ENCODE peak calls at places on chromosomes 3 and 15, in four cellular contexts. L is prostate gland, T is vagina, B is cardiac fibroblast. X is an unnamed sample.

GRCh38 chr15:89499156-89499555 is 2.8 kb upstream of the RHCG start:
- DNase-seq in L (no peak), T (no peak), B (no peak), X (no peak)

GRCh38 chr3:37183375-37183831 is 9.0 kb upstream of the LRRFIP2 start:
- DNase-seq in L (peak; percentile 54), T (peak; percentile 25), B (peak; percentile 98), X (no peak)

GRCh38 chr15:77706482-77707244 is 74.0 kb upstream of the LINGO1 start:
- DNase-seq in L (no peak), T (no peak), B (no peak), X (no peak)

GRCh38 chr3:10334461-10334860 is 13.5 kb upstream of the SEC13 start:
- DNase-seq in L (no peak), T (no peak), B (peak; percentile 71), X (no peak)

GRCh38 chr3:160686955-160687535 is 10.1 kb downstream of the ARL14 start:
- DNase-seq in L (no peak), T (no peak), B (peak; percentile 57), X (no peak)

GRCh38 chr15:74196175-74196574 is 6.4 kb downstream of the STRA6 start:
- DNase-seq in L (peak; percentile 7), T (no peak), B (peak; percentile 81), X (no peak)

GRCh38 chr3:50571486-50571885 is 2.2 kb downstream of the HEMK1 start:
- DNase-seq in L (no peak), T (no peak), B (no peak), X (no peak)

GRCh38 chr15:50774450-50774849 is 8.9 kb upstream of the SPPL2A start:
- DNase-seq in L (no peak), T (no peak), B (no peak), X (no peak)

GRCh38 chr3:67706934-67707333 is 52.5 kb upstream of the SUCLG2 start:
- DNase-seq in L (no peak), T (no peak), B (peak; percentile 23), X (no peak)

GRCh38 chr3:185409957-185410356 is 47.0 kb downstream of the MAP3K13 start:
- DNase-seq in L (no peak), T (no peak), B (no peak), X (no peak)

GRCh38 chr3:151085889-151086483 is 522 bp downstream of the MED12L start:
- DNase-seq in L (no peak), T (no peak), B (no peak), X (no peak)

GRCh38 chr3:37571269-37571668 is 290.4 kb upstream of the CTDSPL start:
- DNase-seq in L (no peak), T (no peak), B (peak; percentile 21), X (no peak)

GRCh38 chr3:52051444-52051843 is 4.9 kb downstream of the DUSP7 start:
- DNase-seq in L (no peak), T (no peak), B (no peak), X (no peak)

GRCh38 chr3:155386306-155386705 is 92.8 kb upstream of the STRIT1 start:
- DNase-seq in L (no peak), T (no peak), B (no peak), X (no peak)

GRCh38 chr3:155386817-155387403 is 93.4 kb upstream of the STRIT1 start:
- DNase-seq in L (no peak), T (no peak), B (no peak), X (no peak)

GRCh38 chr3:155385896-155386295 is 92.4 kb upstream of the STRIT1 start:
- DNase-seq in L (no peak), T (no peak), B (no peak), X (no peak)

GRCh38 chr3:155377861-155378260 is 84.4 kb upstream of the STRIT1 start:
- DNase-seq in L (no peak), T (no peak), B (no peak), X (no peak)

DNA sequence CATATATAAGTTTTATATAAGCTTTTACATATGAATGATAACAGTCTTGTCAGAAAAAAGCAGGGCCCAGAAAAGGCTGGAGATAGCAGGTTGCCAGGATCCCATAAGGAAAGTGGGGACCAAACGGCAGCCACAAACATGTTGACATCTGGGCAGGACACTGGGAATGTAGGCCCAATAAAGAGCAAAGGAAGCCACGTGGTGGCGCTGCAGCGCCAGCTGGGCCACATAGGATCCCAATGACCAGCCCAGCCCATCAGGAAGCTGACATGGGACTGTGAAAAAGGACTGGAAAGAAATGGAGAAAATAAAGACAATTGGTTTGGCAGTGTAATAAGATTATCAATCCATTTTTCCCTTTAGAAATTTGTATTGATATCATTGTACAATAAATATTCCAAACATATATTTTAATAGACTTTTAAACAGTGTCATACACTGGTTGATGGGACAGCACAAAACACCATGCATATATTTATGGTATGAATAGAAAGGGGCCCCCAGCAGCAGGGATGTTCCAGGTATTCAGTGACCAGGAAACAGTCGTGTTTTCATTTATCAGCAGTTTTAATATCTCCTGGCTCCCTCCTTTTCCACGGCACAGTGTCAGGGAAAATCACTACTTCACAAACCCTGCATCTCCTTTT is 89.0 kb upstream of the STRIT1 start:
- DNase-seq in L (peak; percentile 48), T (no peak), B (peak; percentile 71), X (no peak)
- TF ChIP-seq CTCF in L (no peak), T (peak; percentile 52), B (peak; percentile 86), X (peak; percentile 85)

GRCh38 chr3:29527251-29527650 is 246.4 kb downstream of the RBMS3 start:
- DNase-seq in L (no peak), T (no peak), B (no peak), X (no peak)

GRCh38 chr3:29531611-29532150 is 250.8 kb downstream of the RBMS3 start:
- DNase-seq in L (no peak), T (no peak), B (no peak), X (no peak)

GRCh38 chr3:29536016-29536736 is 255.3 kb downstream of the RBMS3 start:
- DNase-seq in L (no peak), T (no peak), B (no peak), X (no peak)

GRCh38 chr3:29533992-29534391 is 253.1 kb downstream of the RBMS3 start:
- DNase-seq in L (no peak), T (no peak), B (no peak), X (no peak)

DNA sequence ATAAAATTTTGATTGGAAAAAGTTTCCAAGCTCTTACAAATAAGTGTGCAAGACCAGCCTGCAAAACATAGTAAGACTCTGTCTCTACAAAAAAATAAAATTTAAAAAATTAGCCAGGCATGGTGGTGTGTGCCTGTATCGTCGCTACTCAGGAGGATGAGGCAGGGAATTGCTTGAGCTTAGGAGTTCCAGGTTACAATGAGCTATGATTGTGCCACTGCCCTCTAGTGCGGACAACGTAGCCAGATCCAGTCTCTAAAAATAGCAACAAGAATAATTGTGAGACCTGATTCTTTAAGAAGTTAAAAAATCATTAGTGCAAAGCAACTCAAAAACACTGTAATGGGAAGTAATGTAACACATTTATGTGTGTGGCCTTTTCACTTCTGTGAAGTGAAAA is 251.6 kb downstream of the RBMS3 start:
- DNase-seq in L (no peak), T (no peak), B (no peak), X (no peak)
- TF ChIP-seq CTCF in L (no peak), T (no peak), B (no peak), X (peak; percentile 40)

DNA sequence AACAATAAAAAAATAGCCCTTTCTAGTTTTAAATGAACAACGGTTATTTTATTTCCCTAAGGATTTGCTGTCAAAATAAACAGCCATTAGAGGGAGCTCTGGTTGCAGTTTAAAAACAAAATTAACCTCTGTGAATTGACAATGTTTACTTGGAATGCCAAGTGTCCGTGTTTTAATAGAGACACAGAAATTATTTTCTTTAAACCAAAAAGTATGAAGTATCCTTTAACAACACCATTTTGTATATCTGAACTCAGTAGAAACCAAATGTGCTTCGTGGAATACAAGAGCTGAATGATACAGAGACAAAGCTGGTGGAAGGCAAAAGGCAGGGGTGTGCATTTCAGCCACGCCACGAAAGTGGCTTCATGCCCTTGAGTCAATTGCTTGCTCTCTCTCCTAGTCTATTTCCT is 74.4 kb downstream of the MOBP start:
- DNase-seq in L (no peak), T (no peak), B (peak; percentile 58), X (no peak)
- TF ChIP-seq CTCF in L (no peak), T (no peak), B (peak; percentile 54), X (peak; percentile 75)

GRCh38 chr3:138423316-138423715 is 11.1 kb upstream of the ESYT3 start:
- DNase-seq in L (no peak), T (no peak), B (no peak), X (no peak)

GRCh38 chr3:138429665-138430064 is 4.8 kb upstream of the ESYT3 start:
- DNase-seq in L (no peak), T (no peak), B (no peak), X (no peak)

GRCh38 chr3:138426211-138426610 is 8.2 kb upstream of the ESYT3 start:
- DNase-seq in L (no peak), T (no peak), B (peak; percentile 41), X (no peak)
- TF ChIP-seq CTCF in L (no peak), T (peak; percentile 13), B (peak; percentile 45), X (peak; percentile 79)

GRCh38 chr3:69451594-69451993 is 65.7 kb upstream of the FRMD4B start:
- DNase-seq in L (no peak), T (no peak), B (peak; percentile 8), X (no peak)
- TF ChIP-seq CTCF in L (no peak), T (no peak), B (peak; percentile 3), X (peak; percentile 54)

DNA sequence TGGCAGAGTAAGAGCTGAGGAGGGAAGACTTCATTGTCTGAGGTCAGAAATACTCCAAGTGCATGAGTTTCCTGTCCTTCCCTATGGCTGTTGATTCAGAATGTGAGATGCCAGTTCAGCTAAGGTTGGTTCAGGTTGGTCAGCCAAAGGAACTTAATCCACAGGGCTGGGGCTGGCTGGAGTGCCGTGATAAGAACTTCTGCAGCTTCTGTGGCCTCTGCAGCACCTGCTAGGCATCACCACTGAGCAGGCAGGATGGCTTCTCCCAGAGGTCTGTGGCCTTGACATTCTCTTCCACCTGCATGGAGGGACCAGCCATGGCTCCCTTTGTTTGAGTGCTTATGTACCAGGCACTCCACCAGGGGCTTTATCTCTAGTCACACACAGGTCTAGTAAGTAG is 109.5 kb upstream of the PLXNA1 start:
- DNase-seq in L (no peak), T (no peak), B (no peak), X (no peak)
- TF ChIP-seq CTCF in L (no peak), T (no peak), B (no peak), X (no peak)

DNA sequence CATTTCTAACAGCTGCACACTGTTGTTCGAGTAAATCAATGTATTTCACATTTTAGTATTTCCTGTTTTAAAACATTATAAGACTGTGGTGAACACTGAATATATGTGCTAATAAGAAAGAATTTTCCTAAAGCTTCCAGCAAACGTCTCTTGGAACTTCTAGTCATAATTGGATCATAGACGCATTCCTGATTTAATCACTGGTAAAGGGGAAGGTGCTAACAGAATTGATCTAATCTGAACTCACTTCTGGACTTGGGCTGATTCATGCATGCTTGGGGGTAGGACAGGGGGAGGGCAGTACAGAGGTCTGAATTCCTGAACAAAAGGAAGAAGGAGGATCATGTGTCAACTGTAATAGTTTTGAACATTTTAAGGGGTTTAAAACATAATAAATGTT is 7.3 kb upstream of the LEKR1 start:
- DNase-seq in L (no peak), T (no peak), B (peak; percentile 81), X (no peak)
- TF ChIP-seq CTCF in L (no peak), T (no peak), B (no peak), X (no peak)

GRCh38 chr3:44624696-44625528 is at the start of gene ZNF197:
- DNase-seq in L (peak; percentile 71), T (peak; percentile 88), B (peak; percentile 90), X (peak; percentile 90)
- TF ChIP-seq CTCF in L (no peak), T (no peak), B (no peak), X (peak; percentile 52)

X was measured in chondrocyte.